ENCODE peak calls at places on chromosome 15, in nine cellular contexts. D, C, J, T, K, X, E, V and L are unnamed samples.

GRCh38 chr15:80953953-80954778 is 35.5 kb downstream of the MESD start:
- DNase-seq in D (no peak), C (no peak), J (no peak), T (no peak), K (peak; percentile 25), X (no peak), E (no peak), V (peak; percentile 31), L (no peak)

GRCh38 chr15:57323806-57324589 is 52.3 kb upstream of the CGNL1 start:
- DNase-seq in D (peak; percentile 78), C (no peak), J (peak; percentile 34), T (peak; percentile 94), K (peak; percentile 73), X (peak; percentile 83), E (no peak), V (peak; percentile 60), L (no peak)

GRCh38 chr15:53917109-53917508 is 61.1 kb upstream of the UNC13C start:
- DNase-seq in D (no peak), C (no peak), J (no peak), T (no peak), K (no peak), X (no peak), E (no peak), V (no peak), L (no peak)

GRCh38 chr15:94070341-94071275 is 160.8 kb upstream of the MCTP2 start:
- DNase-seq in D (no peak), C (no peak), J (peak; percentile 24), T (no peak), K (no peak), X (peak; percentile 56), E (no peak), V (no peak), L (no peak)

GRCh38 chr15:22735781-22736180 is 50.7 kb upstream of the NIPA1 start:
- DNase-seq in D (no peak), C (no peak), J (peak; percentile 87), T (peak; percentile 44), K (no peak), X (no peak), E (no peak), V (peak; percentile 41), L (no peak)

GRCh38 chr15:80246425-80246894 is 5.6 kb downstream of the CTXND1 start:
- DNase-seq in D (no peak), C (no peak), J (no peak), T (no peak), K (peak; percentile 66), X (peak; percentile 28), E (no peak), V (peak; percentile 3), L (no peak)

GRCh38 chr15:36590838-36591237 is 11.4 kb downstream of the CDIN1 start:
- DNase-seq in D (no peak), C (no peak), J (no peak), T (peak; percentile 71), K (no peak), X (no peak), E (no peak), V (peak; percentile 96), L (no peak)

GRCh38 chr15:94631608-94632007 is 400.2 kb downstream of the MCTP2 start:
- DNase-seq in D (no peak), C (peak; percentile 41), J (no peak), T (no peak), K (no peak), X (no peak), E (no peak), V (no peak), L (no peak)

GRCh38 chr15:73927003-73927475 is 777 bp downstream of the LOXL1 start:
- DNase-seq in D (no peak), C (peak; percentile 79), J (no peak), T (no peak), K (peak; percentile 73), X (peak; percentile 68), E (peak; percentile 75), V (no peak), L (peak; percentile 67)

GRCh38 chr15:35874260-35874905 is 328.4 kb upstream of the DPH6 start:
- DNase-seq in D (no peak), C (no peak), J (peak; percentile 13), T (peak; percentile 88), K (no peak), X (peak; percentile 23), E (no peak), V (peak; percentile 93), L (no peak)

GRCh38 chr15:58483316-58483715 is 51.5 kb downstream of the LIPC start:
- DNase-seq in D (no peak), C (no peak), J (no peak), T (no peak), K (no peak), X (no peak), E (no peak), V (no peak), L (no peak)

GRCh38 chr15:78811124-78811824 is at the start of gene ADAMTS7:
- DNase-seq in D (no peak), C (peak; percentile 95), J (no peak), T (peak; percentile 76), K (peak; percentile 77), X (peak; percentile 88), E (peak; percentile 97), V (peak; percentile 71), L (peak; percentile 82)

GRCh38 chr15:60399931-60400330 is 2.1 kb upstream of the ANXA2 start:
- DNase-seq in D (no peak), C (no peak), J (no peak), T (peak; percentile 77), K (no peak), X (no peak), E (no peak), V (peak; percentile 84), L (no peak)

GRCh38 chr15:78216276-78217229 is 17.8 kb downstream of the ACSBG1 start:
- DNase-seq in D (peak; percentile 81), C (no peak), J (no peak), T (no peak), K (peak; percentile 97), X (no peak), E (no peak), V (no peak), L (peak; percentile 77)

GRCh38 chr15:88487176-88487795 is 19.8 kb downstream of the MRPS11 start:
- DNase-seq in D (no peak), C (no peak), J (no peak), T (no peak), K (no peak), X (no peak), E (no peak), V (no peak), L (no peak)

GRCh38 chr15:27495963-27496459 is 525.0 kb downstream of the GABRG3 start:
- DNase-seq in D (no peak), C (no peak), J (no peak), T (no peak), K (no peak), X (no peak), E (no peak), V (no peak), L (no peak)

GRCh38 chr15:40343512-40343911 is 2.8 kb upstream of the CCDC9B start:
- DNase-seq in D (no peak), C (no peak), J (no peak), T (peak; percentile 89), K (peak; percentile 61), X (peak; percentile 60), E (no peak), V (peak; percentile 98), L (no peak)

GRCh38 chr15:92901053-92901761 is 1.1 kb downstream of the CHD2 start:
- DNase-seq in D (no peak), C (no peak), J (no peak), T (no peak), K (no peak), X (no peak), E (no peak), V (no peak), L (no peak)

GRCh38 chr15:47027322-47027946 is 689.9 kb upstream of the SEMA6D start:
- DNase-seq in D (no peak), C (no peak), J (no peak), T (no peak), K (no peak), X (peak; percentile 17), E (no peak), V (no peak), L (no peak)
- TF ChIP-seq CTCF in D (no peak), C (no peak), J (no peak), T (no peak), K (no peak), X (peak; percentile 26), E (peak; percentile 11), V (no peak), L (no peak)

DNA sequence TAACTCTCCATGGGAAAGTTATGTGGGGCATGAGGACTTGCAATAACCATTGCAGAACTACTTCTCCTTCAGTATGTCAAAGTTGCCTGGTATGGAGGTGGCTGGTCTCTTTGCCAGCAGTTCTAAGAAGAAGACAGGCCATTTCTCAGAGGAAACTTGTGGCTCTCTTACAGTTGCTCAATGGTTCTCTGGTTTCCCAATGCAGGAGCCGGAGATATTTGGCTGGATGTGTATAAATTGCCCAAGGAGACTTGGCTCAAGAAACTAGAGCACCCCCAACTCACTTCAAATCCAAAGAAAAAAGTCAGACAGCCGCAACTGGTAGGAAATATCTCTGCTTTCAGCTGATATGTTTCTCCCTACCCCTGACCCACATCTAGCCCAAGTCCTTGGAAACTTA is 24.2 kb downstream of the WDR93 start:
- DNase-seq in D (no peak), C (no peak), J (no peak), T (no peak), K (no peak), X (no peak), E (no peak), V (no peak), L (no peak)
- TF ChIP-seq CTCF in D (no peak), C (no peak), J (no peak), T (no peak), K (no peak), X (no peak), E (no peak), V (no peak), L (no peak)

DNA sequence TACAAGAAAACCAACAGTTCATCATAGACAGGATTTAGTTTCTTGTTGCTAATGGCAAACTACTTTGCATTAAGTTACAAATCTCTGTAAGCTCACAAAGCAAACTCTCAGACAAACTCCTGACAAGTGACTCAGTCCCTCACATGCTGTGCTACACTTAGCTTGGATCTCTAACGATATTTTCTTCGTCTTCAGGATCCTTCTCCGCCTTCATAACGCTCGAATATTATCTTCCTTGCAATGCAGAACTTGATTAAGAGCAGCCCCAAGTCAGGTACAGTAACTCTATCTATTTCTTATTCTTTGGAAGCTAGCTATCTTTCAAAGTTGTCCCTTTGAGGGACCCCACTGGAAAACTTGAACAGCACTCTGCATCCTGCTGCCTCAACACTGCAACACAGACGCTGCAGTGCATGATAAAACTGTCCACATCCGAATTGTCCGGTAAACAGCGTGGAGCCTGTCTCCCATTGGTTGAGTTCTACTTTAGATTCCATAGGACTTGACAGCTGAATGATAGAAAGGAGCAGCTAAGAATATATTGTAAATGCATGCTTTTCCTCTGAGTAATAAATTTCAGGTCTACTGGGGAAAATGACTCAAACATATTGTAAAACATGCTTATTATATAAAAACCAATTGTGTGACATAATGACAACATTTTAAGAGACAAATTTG is 61.3 kb downstream of the UACA start:
- DNase-seq in D (no peak), C (no peak), J (no peak), T (peak; percentile 82), K (no peak), X (peak; percentile 38), E (no peak), V (peak; percentile 76), L (no peak)
- TF ChIP-seq CTCF in D (no peak), C (no peak), J (no peak), T (no peak), K (no peak), X (no peak), E (no peak), V (no peak), L (no peak)

GRCh38 chr15:67080900-67081431 is 15.6 kb downstream of the SMAD3 start:
- DNase-seq in D (no peak), C (peak; percentile 79), J (peak; percentile 55), T (no peak), K (peak; percentile 74), X (no peak), E (peak; percentile 71), V (peak; percentile 84), L (no peak)
- TF ChIP-seq CTCF in D (no peak), C (peak; percentile 61), J (peak; percentile 51), T (no peak), K (no peak), X (no peak), E (peak; percentile 46), V (peak; percentile 27), L (no peak)